ENCODE peak calls at places on chromosomes 13 and 19, in nine cellular contexts. C, G, S, A, E, V, R, Y and K are unnamed samples.

GRCh38 chr13:27440408-27440807 is 10.0 kb downstream of the MTIF3 start:
- DNase-seq in C (no peak), G (no peak), S (no peak), A (no peak), E (no peak), V (no peak), R (no peak), Y (no peak), K (no peak)

GRCh38 chr13:67231481-67231940 is 1.4 kb upstream of the PCDH9 start:
- DNase-seq in C (no peak), G (no peak), S (no peak), A (peak), E (no peak), V (no peak), R (peak), Y (no peak), K (no peak)

GRCh38 chr19:42450314-42450934 is 7.7 kb upstream of the CXCL17 start:
- DNase-seq in C (peak), G (peak), S (peak), A (peak), E (no peak), V (peak), R (peak), Y (peak), K (peak)

GRCh38 chr19:18879579-18880373 is 16.2 kb downstream of the CERS1 start:
- DNase-seq in C (no peak), G (no peak), S (peak), A (peak), E (no peak), V (peak), R (no peak), Y (no peak), K (no peak)

GRCh38 chr13:33204130-33204927 is 81.2 kb downstream of the STARD13 start:
- DNase-seq in C (no peak), G (peak), S (no peak), A (peak), E (no peak), V (no peak), R (no peak), Y (no peak), K (no peak)

GRCh38 chr19:12496480-12496879 is 11.9 kb upstream of the ZNF709 start:
- DNase-seq in C (no peak), G (no peak), S (no peak), A (no peak), E (no peak), V (no peak), R (no peak), Y (no peak), K (no peak)

GRCh38 chr19:45098521-45099464 is 5.8 kb downstream of the PPP1R37 start:
- DNase-seq in C (no peak), G (peak), S (no peak), A (peak), E (peak), V (no peak), R (no peak), Y (no peak), K (no peak)

GRCh38 chr19:6108721-6109633 is 1.3 kb downstream of the RFX2 start:
- DNase-seq in C (peak), G (no peak), S (peak), A (peak), E (no peak), V (peak), R (no peak), Y (peak), K (peak)

GRCh38 chr19:51272183-51272817 is 21.4 kb downstream of the SIGLECL1 start:
- DNase-seq in C (peak), G (no peak), S (no peak), A (no peak), E (no peak), V (no peak), R (no peak), Y (no peak), K (no peak)

GRCh38 chr19:40726279-40726678 is 9.4 kb downstream of the ITPKC start:
- DNase-seq in C (no peak), G (no peak), S (no peak), A (no peak), E (no peak), V (no peak), R (no peak), Y (no peak), K (no peak)